ENCODE peak calls at places on chromosomes 7 and 10, in five cellular contexts. N is neuronal stem cell, E is IMR-90, L is H1, D is trophoblast cell. T is an unnamed sample.

GRCh38 chr7:1689356-1689755 is 19.3 kb downstream of the ELFN1 start:
- DNase-seq in N (no peak), E (no peak), L (no peak), D (no peak), T (no peak)

GRCh38 chr10:87546221-87546620 is 41.5 kb downstream of the MINPP1 start:
- DNase-seq in N (no peak), E (no peak), L (no peak), D (no peak), T (peak)

GRCh38 chr10:69453759-69454158 is 2.5 kb downstream of the TSPAN15 start:
- DNase-seq in N (no peak), E (no peak), L (no peak), D (no peak), T (no peak)

GRCh38 chr7:7791523-7791922 is 73.1 kb upstream of the RPA3 start:
- DNase-seq in N (no peak), E (no peak), L (no peak), D (no peak), T (no peak)

GRCh38 chr10:86366033-86366901 is at the start of gene GRID1:
- DNase-seq in N (no peak), E (no peak), L (peak), D (no peak), T (peak)

GRCh38 chr7:105822806-105823205 is 53.6 kb downstream of the ATXN7L1 start:
- DNase-seq in N (no peak), E (no peak), L (no peak), D (no peak), T (no peak)

GRCh38 chr7:73707045-73707631 is 12.3 kb downstream of the STX1A start:
- DNase-seq in N (no peak), E (no peak), L (peak), D (no peak), T (no peak)

GRCh38 chr10:124827474-124827873 is 25.9 kb downstream of the ABRAXAS2 start:
- DNase-seq in N (no peak), E (peak), L (no peak), D (no peak), T (peak)

GRCh38 chr7:115749924-115750323 is 280.6 kb downstream of the TFEC start:
- DNase-seq in N (no peak), E (peak), L (no peak), D (no peak), T (no peak)

GRCh38 chr7:18552311-18552916 is 56.9 kb downstream of the HDAC9 start:
- DNase-seq in N (no peak), E (peak), L (no peak), D (no peak), T (no peak)

GRCh38 chr10:32077896-32078295 is 21.7 kb upstream of the KIF5B start:
- DNase-seq in N (no peak), E (peak), L (no peak), D (peak), T (peak)

GRCh38 chr7:2651336-2651735 is 19.6 kb downstream of the TTYH3 start:
- DNase-seq in N (no peak), E (no peak), L (no peak), D (no peak), T (no peak)

GRCh38 chr10:75922435-75922834 is 491.0 kb downstream of the LRMDA start:
- DNase-seq in N (no peak), E (peak), L (no peak), D (no peak), T (peak)

GRCh38 chr7:132500727-132501410 is 75.4 kb downstream of the PLXNA4 start:
- DNase-seq in N (no peak), E (no peak), L (peak), D (no peak), T (peak)

GRCh38 chr7:116741625-116742316 is 69.8 kb downstream of the MET start:
- DNase-seq in N (no peak), E (peak), L (no peak), D (no peak), T (no peak)

GRCh38 chr10:102994551-102995295 is 76.6 kb downstream of the CNNM2 start:
- DNase-seq in N (no peak), E (no peak), L (no peak), D (no peak), T (peak)

GRCh38 chr10:115402690-115403089 is 309.5 kb downstream of the ATRNL1 start:
- DNase-seq in N (no peak), E (peak), L (no peak), D (no peak), T (peak)

GRCh38 chr7:38942431-38943051 is 33.5 kb upstream of the VPS41 start:
- DNase-seq in N (no peak), E (no peak), L (no peak), D (no peak), T (no peak)

GRCh38 chr10:51672039-51672535 is 27.3 kb downstream of the CSTF2T start:
- DNase-seq in N (no peak), E (no peak), L (no peak), D (no peak), T (no peak)

GRCh38 chr10:73576178-73576889 is 14.8 kb downstream of the USP54 start:
- DNase-seq in N (no peak), E (peak), L (no peak), D (no peak), T (peak)

GRCh38 chr10:98425511-98426352 is 10.8 kb upstream of the PYROXD2 start:
- DNase-seq in N (peak), E (peak), L (peak), D (peak), T (peak)

GRCh38 chr7:106824458-106824857 is 40.6 kb upstream of the PIK3CG start:
- DNase-seq in N (no peak), E (peak), L (no peak), D (no peak), T (no peak)

GRCh38 chr10:49532461-49532860 is 6.5 kb downstream of the ERCC6 start:
- DNase-seq in N (no peak), E (no peak), L (no peak), D (no peak), T (no peak)

GRCh38 chr10:97163141-97163540 is 22.6 kb downstream of the SLIT1 start:
- DNase-seq in N (no peak), E (no peak), L (no peak), D (no peak), T (no peak)

GRCh38 chr7:94129443-94130140 is 125.4 kb upstream of the BET1 start:
- DNase-seq in N (no peak), E (peak), L (no peak), D (no peak), T (peak)

DNA sequence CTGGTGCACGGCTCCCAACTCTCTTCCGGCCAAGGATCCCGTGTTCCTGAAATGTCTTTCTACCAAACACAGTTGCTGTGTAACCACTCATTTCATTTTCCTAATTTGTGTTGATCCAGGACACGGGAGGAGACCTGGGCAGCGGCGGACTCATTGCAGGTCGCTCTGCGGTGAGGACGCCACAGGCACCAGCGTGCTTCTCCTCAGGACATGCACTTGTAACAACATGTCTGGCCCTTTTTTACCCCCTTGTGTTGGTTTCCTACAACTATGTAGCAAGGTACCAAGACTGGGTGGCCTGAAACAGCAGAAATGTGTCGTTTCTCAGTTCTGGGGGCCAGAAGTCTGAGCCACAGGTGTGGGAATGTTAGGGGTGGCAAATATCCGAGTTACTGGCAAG is 18.2 kb downstream of the CALML5 start:
- DNase-seq in N (no peak), E (no peak), L (no peak), D (no peak), T (no peak)
- H2BK5ac ChIP-seq in N (no peak), E (no peak), L (no peak), D (no peak), T (no peak)

GRCh38 chr7:22802426-22802825 is 20.2 kb downstream of the TOMM7 start:
- DNase-seq in N (no peak), E (no peak), L (peak), D (no peak), T (no peak)
- H3K4me3 ChIP-seq in N (no peak), E (no peak), L (no peak), D (no peak), T (no peak)

GRCh38 chr10:79158004-79158340 is 89.2 kb downstream of the ZMIZ1 start:
- DNase-seq in N (no peak), E (no peak), L (no peak), D (peak), T (no peak)

GRCh38 chr10:79155301-79156081 is 86.7 kb downstream of the ZMIZ1 start:
- DNase-seq in N (no peak), E (peak), L (no peak), D (no peak), T (peak)

GRCh38 chr10:79158402-79159097 is 89.8 kb downstream of the ZMIZ1 start:
- DNase-seq in N (no peak), E (no peak), L (no peak), D (no peak), T (no peak)

GRCh38 chr10:79159141-79159619 is 90.4 kb downstream of the ZMIZ1 start:
- DNase-seq in N (no peak), E (peak), L (no peak), D (no peak), T (peak)

DNA sequence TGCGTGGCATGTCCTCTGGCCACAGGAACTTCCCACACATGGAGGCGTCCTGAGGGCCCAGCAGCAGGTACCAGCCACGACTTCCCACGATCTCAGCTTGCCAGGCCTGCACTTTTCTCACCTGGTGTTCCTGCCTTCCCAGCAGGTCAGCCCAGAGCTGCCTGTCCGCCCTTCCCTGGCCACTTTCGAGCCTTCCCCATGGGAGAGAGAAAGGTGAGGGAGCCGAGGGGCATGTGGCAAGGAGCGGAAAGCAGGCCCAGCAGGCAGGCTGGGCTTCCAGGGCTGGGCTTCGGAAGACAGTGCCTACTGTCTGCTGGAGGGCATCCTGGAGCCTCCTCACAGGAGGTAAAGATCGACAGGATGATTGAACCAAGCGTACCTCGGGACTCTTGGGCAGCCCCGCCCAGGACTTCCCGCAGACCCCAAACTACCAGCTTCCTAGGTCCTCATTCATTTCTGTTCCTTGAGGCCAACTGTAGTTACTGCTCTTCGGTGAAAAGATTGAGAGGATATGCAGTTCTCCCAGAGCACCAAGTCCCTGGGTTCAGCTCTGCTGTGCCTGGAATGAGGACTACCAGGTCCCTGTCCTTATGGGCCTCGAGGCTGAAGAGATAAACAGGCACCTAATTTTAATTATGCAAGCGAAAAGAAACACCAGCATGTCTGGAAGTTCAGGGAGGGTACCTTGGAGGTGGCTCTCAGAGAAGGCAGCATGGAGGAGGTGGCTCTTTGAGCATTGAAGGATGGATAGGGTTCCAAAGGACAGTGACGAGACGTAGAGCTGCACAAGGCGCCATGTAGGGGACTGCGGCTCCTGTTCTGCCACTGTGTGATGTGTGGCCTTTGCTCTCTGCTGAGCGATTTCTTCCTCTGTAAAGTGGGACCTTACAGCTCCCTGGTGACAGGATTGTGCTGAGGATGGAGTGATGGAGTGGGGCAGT is 87.8 kb downstream of the ZMIZ1 start:
- DNase-seq in N (no peak), E (no peak), L (no peak), D (no peak), T (no peak)
- H4K91ac ChIP-seq in N (no peak), E (peak), L (peak), D (peak), T (peak)

DNA sequence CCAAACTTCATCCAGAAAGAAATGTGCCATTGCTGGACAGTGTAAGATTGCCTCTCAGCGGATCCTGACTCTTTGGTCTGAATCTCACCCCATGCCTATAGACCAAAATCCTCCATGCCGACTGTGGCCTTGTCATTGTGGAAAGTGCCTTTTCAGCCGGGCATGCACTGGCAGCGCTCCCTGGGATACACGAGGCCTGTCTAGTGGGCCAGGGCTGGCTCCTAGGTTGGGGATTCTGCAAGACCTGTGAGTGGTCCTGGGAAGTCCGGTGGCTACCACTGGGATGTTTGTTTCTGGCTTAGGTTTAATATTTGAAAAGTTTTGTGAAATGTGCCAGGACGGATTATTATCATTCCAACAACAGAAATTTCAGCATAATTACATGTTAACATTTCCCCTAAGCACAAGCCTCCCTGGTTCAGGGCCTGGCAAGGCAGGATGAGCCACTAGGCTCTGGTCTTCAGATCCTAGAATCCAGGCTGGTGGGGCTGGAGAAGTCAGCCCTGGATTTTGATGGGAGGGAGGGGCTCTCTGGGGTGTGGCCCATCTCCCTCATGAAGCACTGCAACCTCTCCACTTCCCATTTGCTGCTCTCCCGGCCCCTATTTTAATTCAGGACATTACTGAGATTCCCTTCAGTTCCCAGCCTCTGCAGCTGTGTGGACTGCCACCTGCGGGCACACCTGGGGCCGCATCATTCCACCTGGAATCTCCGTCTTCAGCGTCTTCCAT is 253.2 kb downstream of the WDR37 start:
- DNase-seq in N (no peak), E (no peak), L (peak), D (no peak), T (no peak)
- H2BK5ac ChIP-seq in N (no peak), E (no peak), L (peak), D (no peak), T (peak)

GRCh38 chr10:62046522-62047239 is 145.2 kb downstream of the ARID5B start:
- DNase-seq in N (no peak), E (peak), L (no peak), D (no peak), T (peak)

GRCh38 chr10:62047960-62048383 is 146.5 kb downstream of the ARID5B start:
- DNase-seq in N (no peak), E (no peak), L (no peak), D (no peak), T (peak)

GRCh38 chr10:62048473-62048872 is 147.0 kb downstream of the ARID5B start:
- DNase-seq in N (no peak), E (no peak), L (no peak), D (no peak), T (no peak)

GRCh38 chr10:62045765-62046521 is 144.4 kb downstream of the ARID5B start:
- DNase-seq in N (peak), E (peak), L (no peak), D (peak), T (peak)

DNA sequence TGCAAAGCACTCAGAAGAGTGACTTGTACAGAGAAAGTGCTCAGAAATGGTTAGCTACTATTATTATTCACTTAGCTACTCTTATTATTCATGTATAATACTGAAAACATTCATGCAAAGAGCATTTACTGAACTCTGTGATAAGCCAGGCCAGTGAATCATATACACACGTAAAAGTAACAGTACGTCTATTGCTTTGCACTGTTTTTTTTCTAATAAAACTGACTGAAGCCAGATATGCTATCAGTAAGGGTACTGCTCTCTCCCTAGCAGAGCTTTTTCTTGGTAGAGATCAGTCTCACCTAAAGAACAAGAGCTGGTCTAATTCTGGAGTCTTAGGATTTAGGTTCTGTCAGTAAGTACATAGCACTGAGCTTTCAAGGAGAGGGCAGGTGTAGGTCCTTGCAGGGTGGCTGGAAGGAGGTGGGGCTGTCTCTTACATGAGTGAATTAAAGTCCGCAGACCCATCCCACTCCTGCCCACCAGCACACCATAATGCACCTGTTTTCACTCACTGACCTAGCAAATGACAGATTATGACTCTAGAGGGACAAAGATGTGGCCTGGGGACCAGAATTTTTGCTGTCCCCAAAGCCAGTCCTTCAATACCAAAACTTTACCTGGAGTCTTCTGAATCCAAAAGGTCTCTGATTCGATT is 145.9 kb downstream of the ARID5B start:
- DNase-seq in N (no peak), E (peak), L (no peak), D (no peak), T (peak)
- H3K4me3 ChIP-seq in N (no peak), E (no peak), L (no peak), D (no peak), T (peak)

T was measured in mesenchymal stem cell.